ENCODE peak calls at places on chromosomes 11 and 22, in nine cellular contexts. I, K, Q, Y, F, R, S, C and W are unnamed samples. For H3K9me3, the result is how much of the 10 kb centered on the place peaks cover.

GRCh38 chr11:87972133-87972532 is 203.1 kb downstream of the RAB38 start:
- DNase-seq in I (no peak), K (no peak), Q (no peak), Y (no peak), F (no peak), R (no peak), S (no peak), C (no peak), W (no peak)

GRCh38 chr11:80320765-80321164 is 879.9 kb upstream of the TENM4 start:
- DNase-seq in I (no peak), K (no peak), Q (no peak), Y (no peak), F (no peak), R (no peak), S (no peak), C (no peak), W (no peak)

GRCh38 chr22:46171940-46172339 is 21.6 kb downstream of the PPARA start:
- DNase-seq in I (no peak), K (no peak), Q (no peak), Y (no peak), F (no peak), R (peak), S (no peak), C (peak), W (no peak)

GRCh38 chr22:42881982-42882656 is 25.0 kb upstream of the ARFGAP3 start:
- DNase-seq in I (no peak), K (no peak), Q (no peak), Y (no peak), F (peak), R (no peak), S (peak), C (no peak), W (no peak)

GRCh38 chr11:133746663-133747306 is 98.5 kb downstream of the SPATA19 start:
- DNase-seq in I (no peak), K (peak), Q (peak), Y (no peak), F (no peak), R (no peak), S (no peak), C (no peak), W (no peak)

GRCh38 chr11:124934862-124935547 is 842 bp downstream of the HEPACAM start:
- DNase-seq in I (no peak), K (no peak), Q (peak), Y (no peak), F (no peak), R (no peak), S (no peak), C (peak), W (no peak)

GRCh38 chr11:12876988-12877387 is 132.1 kb upstream of the RASSF10 start:
- DNase-seq in I (no peak), K (peak), Q (no peak), Y (no peak), F (no peak), R (no peak), S (peak), C (no peak), W (no peak)

GRCh38 chr22:39960791-39961746 is 872 bp downstream of the TMA7B start:
- DNase-seq in I (no peak), K (peak), Q (no peak), Y (peak), F (no peak), R (no peak), S (no peak), C (peak), W (no peak)

GRCh38 chr11:100484948-100485347 is 202.1 kb upstream of the ARHGAP42 start:
- DNase-seq in I (no peak), K (no peak), Q (no peak), Y (no peak), F (no peak), R (no peak), S (no peak), C (no peak), W (no peak)

GRCh38 chr22:37228106-37229011 is 15.7 kb downstream of the RAC2 start:
- DNase-seq in I (no peak), K (no peak), Q (no peak), Y (peak), F (no peak), R (no peak), S (no peak), C (peak), W (no peak)

GRCh38 chr11:111540114-111540920 is at the start of gene LAYN:
- DNase-seq in I (peak), K (no peak), Q (no peak), Y (peak), F (no peak), R (peak), S (no peak), C (peak), W (no peak)

GRCh38 chr22:34055525-34056200 is 135.4 kb upstream of the LARGE1 start:
- DNase-seq in I (no peak), K (peak), Q (peak), Y (no peak), F (no peak), R (no peak), S (no peak), C (no peak), W (no peak)

GRCh38 chr22:47690586-47690985 is 928.1 kb downstream of the TBC1D22A start:
- DNase-seq in I (no peak), K (no peak), Q (peak), Y (no peak), F (no peak), R (no peak), S (peak), C (no peak), W (no peak)

GRCh38 chr22:47687364-47687655 is 924.9 kb downstream of the TBC1D22A start:
- DNase-seq in I (no peak), K (no peak), Q (peak), Y (no peak), F (no peak), R (no peak), S (no peak), C (no peak), W (no peak)

GRCh38 chr22:47690166-47690565 is 927.7 kb downstream of the TBC1D22A start:
- DNase-seq in I (no peak), K (no peak), Q (peak), Y (no peak), F (no peak), R (no peak), S (no peak), C (no peak), W (no peak)

GRCh38 chr22:47686594-47687363 is 924.3 kb downstream of the TBC1D22A start:
- DNase-seq in I (no peak), K (no peak), Q (peak), Y (no peak), F (no peak), R (no peak), S (peak), C (no peak), W (no peak)

GRCh38 chr22:47687776-47688175 is 925.3 kb downstream of the TBC1D22A start:
- DNase-seq in I (no peak), K (no peak), Q (peak), Y (no peak), F (no peak), R (no peak), S (peak), C (no peak), W (no peak)
- H3K9me3 ChIP-seq in I (under half), K (under half), Q (under half), Y (under half), F (under half), R (under half), S (under half), C (half or more), W (under half)

DNA sequence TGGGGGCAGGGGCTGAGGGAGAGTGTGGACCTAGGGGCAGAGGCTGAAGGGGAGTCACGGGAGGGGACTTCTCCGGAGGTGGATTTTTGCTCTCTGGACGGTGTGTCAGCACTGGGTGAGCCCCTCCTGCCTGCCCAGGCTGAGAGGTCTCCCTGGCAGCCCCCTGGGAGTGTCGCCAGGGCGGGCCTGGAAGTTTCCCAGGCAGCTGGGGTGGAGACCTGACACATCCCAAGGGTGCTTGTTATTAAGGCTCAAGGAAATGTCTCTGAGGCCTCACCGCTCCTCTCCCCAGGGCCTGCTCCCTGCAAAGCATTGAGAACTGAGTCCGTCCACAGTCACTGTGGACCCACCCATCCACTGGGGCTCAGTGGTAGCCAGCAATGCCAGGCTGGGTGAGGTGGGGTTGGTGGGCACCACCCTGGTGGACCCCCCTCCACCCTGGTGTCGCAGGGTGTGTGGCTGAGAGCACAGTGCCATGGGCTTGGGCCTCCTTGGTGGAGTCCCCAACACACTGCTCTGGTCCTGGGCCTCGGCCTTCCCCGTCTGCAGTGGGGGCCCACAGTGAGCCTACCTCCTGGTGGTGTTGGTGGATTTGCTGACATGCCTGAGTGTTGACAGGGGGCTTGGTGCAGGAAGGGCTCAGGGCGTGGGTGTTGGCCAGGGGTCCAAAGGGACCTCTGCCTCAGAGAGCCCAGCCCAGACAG is 2.5 kb downstream of the CD81 start:
- DNase-seq in I (no peak), K (no peak), Q (no peak), Y (no peak), F (no peak), R (peak), S (no peak), C (no peak), W (no peak)
- TF ChIP-seq POLR2A in I (no peak), K (no peak), Q (no peak), Y (no peak), F (no peak), R (no peak), S (no peak), C (no peak), W (no peak)

GRCh38 chr11:16169541-16169940 is 186.8 kb downstream of the SOX6 start:
- DNase-seq in I (no peak), K (no peak), Q (no peak), Y (no peak), F (no peak), R (no peak), S (no peak), C (peak), W (no peak)
- TF ChIP-seq CTCF in I (no peak), K (no peak), Q (no peak), Y (no peak), F (no peak), R (no peak), S (no peak), C (peak), W (no peak)

GRCh38 chr11:114610550-114610949 is 15.0 kb upstream of the NXPE4 start:
- DNase-seq in I (no peak), K (no peak), Q (peak), Y (no peak), F (no peak), R (no peak), S (no peak), C (no peak), W (no peak)

GRCh38 chr11:114609429-114609828 is 13.8 kb upstream of the NXPE4 start:
- DNase-seq in I (no peak), K (no peak), Q (peak), Y (no peak), F (no peak), R (no peak), S (no peak), C (no peak), W (no peak)

GRCh38 chr11:114605370-114605769 is 9.8 kb upstream of the NXPE4 start:
- DNase-seq in I (no peak), K (no peak), Q (peak), Y (no peak), F (no peak), R (no peak), S (no peak), C (no peak), W (no peak)

GRCh38 chr11:114606003-114606801 is 10.6 kb upstream of the NXPE4 start:
- DNase-seq in I (no peak), K (no peak), Q (peak), Y (no peak), F (no peak), R (no peak), S (no peak), C (peak), W (no peak)

DNA sequence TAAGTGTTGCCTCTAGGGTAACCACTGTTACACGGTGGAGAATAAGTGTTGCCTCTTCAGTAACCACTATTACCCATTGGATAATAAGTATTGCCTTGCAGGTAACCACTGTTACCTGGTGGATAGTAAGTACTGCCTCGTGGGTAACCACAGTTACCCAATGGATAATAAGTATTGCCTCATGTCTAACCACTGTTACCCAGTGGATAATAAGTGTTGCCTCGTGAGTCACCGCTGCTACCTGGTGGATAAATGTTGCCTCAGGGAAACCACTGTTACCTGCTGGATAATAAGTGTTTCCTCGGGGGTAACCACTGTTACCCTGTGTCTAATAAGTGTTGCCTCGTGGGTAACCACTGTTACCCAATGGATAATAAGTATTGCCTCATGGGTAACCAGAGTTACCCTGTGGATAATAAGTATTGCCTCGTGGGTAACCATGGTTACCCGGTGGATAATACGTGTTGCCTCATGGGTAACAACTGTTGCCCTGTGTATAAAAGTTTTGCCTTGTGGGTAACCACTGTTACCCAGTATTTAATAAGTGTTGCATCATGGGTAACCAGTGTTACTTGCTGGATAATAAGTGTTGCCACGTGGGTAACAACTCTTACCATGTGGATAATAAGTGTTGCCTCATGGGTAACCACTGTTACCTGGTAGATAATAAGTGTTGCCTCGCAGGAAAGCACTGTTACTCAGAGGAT is 12.3 kb upstream of the NXPE4 start:
- DNase-seq in I (no peak), K (no peak), Q (peak), Y (no peak), F (no peak), R (no peak), S (no peak), C (no peak), W (no peak)
- H3K9me3 ChIP-seq in I (under half), K (under half), Q (under half), Y (under half), F (under half), R (under half), S (under half), C (under half), W (under half)

GRCh38 chr11:75767228-75767572 is 1.4 kb upstream of the DGAT2 start:
- DNase-seq in I (no peak), K (peak), Q (no peak), Y (no peak), F (no peak), R (no peak), S (no peak), C (no peak), W (no peak)

GRCh38 chr11:75768909-75769771 is 562 bp downstream of the DGAT2 start:
- DNase-seq in I (no peak), K (no peak), Q (no peak), Y (no peak), F (no peak), R (no peak), S (no peak), C (no peak), W (no peak)

GRCh38 chr11:75766449-75767227 is 1.9 kb upstream of the DGAT2 start:
- DNase-seq in I (no peak), K (no peak), Q (no peak), Y (no peak), F (no peak), R (no peak), S (no peak), C (no peak), W (no peak)

GRCh38 chr11:75767793-75768111 is 826 bp upstream of the DGAT2 start:
- DNase-seq in I (no peak), K (no peak), Q (no peak), Y (no peak), F (no peak), R (no peak), S (no peak), C (no peak), W (no peak)

GRCh38 chr11:75768112-75768908 is at the start of gene DGAT2:
- DNase-seq in I (no peak), K (peak), Q (no peak), Y (peak), F (peak), R (peak), S (peak), C (peak), W (no peak)
- TF ChIP-seq POLR2A in I (no peak), K (no peak), Q (no peak), Y (no peak), F (peak), R (no peak), S (no peak), C (no peak), W (peak)

GRCh38 chr11:44565008-44565745 is at the start of gene CD82:
- DNase-seq in I (peak), K (peak), Q (peak), Y (peak), F (peak), R (peak), S (peak), C (peak), W (peak)
- TF ChIP-seq CTCF in I (no peak), K (peak), Q (peak), Y (peak), F (peak), R (no peak), S (no peak), C (peak), W (peak)